ENCODE peak calls at places on chromosomes 5 and 9, in eight cellular contexts. W is upper lobe of left lung, K is Panc1, P is HepG2, A is HCT116, B is GM12878, Y is GM23338, I is K562. U is an unnamed sample.
A peak's percentile ranks its signal among the peaks of the same experiment; 100 is the strongest.

GRCh38 chr9:1429328-1429727 is 379.2 kb downstream of the DMRT2 start:
- ATAC-seq in W (peak; percentile 69), K (no peak), P (peak; percentile 95), A (no peak), B (peak; percentile 77), Y (peak; percentile 97), I (no peak), U (no peak)

GRCh38 chr9:88754452-88754851 is 219.5 kb downstream of the NXNL2 start:
- ATAC-seq in W (no peak), K (no peak), P (no peak), A (no peak), B (no peak), Y (no peak), I (no peak), U (no peak)

GRCh38 chr5:157949520-157949919 is 90.6 kb upstream of the CLINT1 start:
- ATAC-seq in W (no peak), K (no peak), P (no peak), A (no peak), B (no peak), Y (no peak), I (no peak), U (no peak)

GRCh38 chr9:18911714-18912342 is 121.2 kb downstream of the SAXO1 start:
- ATAC-seq in W (no peak), K (no peak), P (no peak), A (no peak), B (no peak), Y (peak; percentile 75), I (no peak), U (no peak)

GRCh38 chr9:6923081-6923480 is 165.3 kb downstream of the KDM4C start:
- ATAC-seq in W (no peak), K (no peak), P (no peak), A (no peak), B (no peak), Y (no peak), I (no peak), U (no peak)

GRCh38 chr9:136675477-136676296 is 11.6 kb downstream of the AGPAT2 start:
- ATAC-seq in W (no peak), K (no peak), P (peak; percentile 6), A (no peak), B (no peak), Y (no peak), I (no peak), U (no peak)

GRCh38 chr5:178479261-178479660 is 110.9 kb downstream of the COL23A1 start:
- ATAC-seq in W (no peak), K (no peak), P (no peak), A (no peak), B (no peak), Y (no peak), I (no peak), U (no peak)

GRCh38 chr5:132026516-132027008 is 15.1 kb upstream of the ACSL6 start:
- ATAC-seq in W (no peak), K (no peak), P (no peak), A (no peak), B (no peak), Y (no peak), I (no peak), U (no peak)

GRCh38 chr5:57302164-57302563 is 128.3 kb downstream of the GPBP1 start:
- ATAC-seq in W (no peak), K (no peak), P (no peak), A (peak; percentile 66), B (peak; percentile 50), Y (no peak), I (no peak), U (no peak)

GRCh38 chr5:159058928-159059636 is 40.6 kb downstream of the EBF1 start:
- ATAC-seq in W (no peak), K (no peak), P (no peak), A (no peak), B (peak; percentile 49), Y (no peak), I (no peak), U (no peak)

GRCh38 chr9:129910628-129911567 is 75.6 kb downstream of the USP20 start:
- ATAC-seq in W (peak; percentile 90), K (no peak), P (no peak), A (peak; percentile 95), B (no peak), Y (no peak), I (peak; percentile 99), U (peak; percentile 72)

GRCh38 chr5:36369092-36369737 is 67.5 kb upstream of the RANBP3L start:
- ATAC-seq in W (no peak), K (no peak), P (no peak), A (no peak), B (no peak), Y (no peak), I (no peak), U (no peak)

GRCh38 chr5:169458269-169458668 is 125.3 kb upstream of the SPDL1 start:
- ATAC-seq in W (no peak), K (no peak), P (no peak), A (no peak), B (no peak), Y (peak; percentile 84), I (no peak), U (no peak)

GRCh38 chr5:4306029-4306428 is 710.4 kb downstream of the IRX1 start:
- ATAC-seq in W (no peak), K (no peak), P (no peak), A (no peak), B (no peak), Y (no peak), I (no peak), U (no peak)

GRCh38 chr9:99092643-99093491 is 12.0 kb upstream of the TGFBR1 start:
- ATAC-seq in W (no peak), K (no peak), P (no peak), A (no peak), B (no peak), Y (no peak), I (peak; percentile 70), U (no peak)

GRCh38 chr5:107594253-107595045 is 76.3 kb downstream of the EFNA5 start:
- ATAC-seq in W (peak; percentile 82), K (no peak), P (no peak), A (no peak), B (no peak), Y (no peak), I (no peak), U (peak; percentile 87)

GRCh38 chr5:173498286-173498685 is 118.2 kb downstream of the BOD1 start:
- ATAC-seq in W (no peak), K (no peak), P (no peak), A (peak; percentile 43), B (no peak), Y (no peak), I (no peak), U (peak; percentile 84)

DNA sequence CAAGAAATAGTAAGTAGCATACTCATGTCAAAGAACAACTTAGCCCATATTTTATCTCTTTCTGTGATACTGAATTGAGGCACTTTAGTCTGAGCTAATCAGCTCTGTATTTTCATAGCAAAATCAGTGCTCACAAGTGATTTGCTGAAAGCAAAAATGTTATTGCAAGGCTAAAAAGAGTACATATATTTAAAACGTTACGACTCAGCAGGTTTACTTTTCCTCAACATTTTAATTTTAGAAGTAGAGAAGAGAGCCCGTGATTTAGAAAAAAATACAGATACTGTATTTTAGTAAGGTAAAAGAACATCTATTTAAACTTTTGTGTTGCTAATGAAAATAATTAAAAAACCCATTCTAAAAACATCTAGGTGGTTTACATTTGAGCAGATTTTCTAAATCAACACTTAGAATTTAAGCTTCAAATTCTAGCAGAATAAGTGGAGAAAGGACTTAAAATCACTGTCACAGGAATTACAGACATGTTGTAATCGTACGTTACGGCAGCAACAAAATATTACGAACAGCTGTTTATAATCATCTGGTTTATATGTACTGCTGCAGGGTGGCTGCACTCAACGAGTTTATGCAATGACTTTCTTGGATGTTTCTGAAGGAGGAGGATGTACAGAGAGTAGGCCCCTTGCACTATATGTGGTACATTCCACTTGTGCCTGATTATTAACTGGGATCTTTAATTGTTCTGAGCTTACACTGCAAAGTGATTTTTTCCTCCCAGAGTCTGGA is 20.1 kb downstream of the SREK1 start:
- ATAC-seq in W (no peak), K (no peak), P (no peak), A (no peak), B (no peak), Y (no peak), I (no peak), U (no peak)
- H3K4me1 ChIP-seq in W (no peaks in the 10 kb centered on the region), K (no peaks in the 10 kb centered on the region), P (no peaks in the 10 kb centered on the region), A (no peaks in the 10 kb centered on the region), B (no peaks in the 10 kb centered on the region), Y (no peaks in the 10 kb centered on the region), I (no peaks in the 10 kb centered on the region), U (no peaks in the 10 kb centered on the region)

GRCh38 chr9:120971938-120972337 is 45.3 kb upstream of the TRAF1 start:
- ATAC-seq in W (no peak), K (no peak), P (no peak), A (no peak), B (peak; percentile 53), Y (no peak), I (no peak), U (no peak)

GRCh38 chr9:120965344-120966004 is 38.9 kb upstream of the TRAF1 start:
- ATAC-seq in W (peak; percentile 63), K (no peak), P (no peak), A (no peak), B (no peak), Y (peak; percentile 88), I (no peak), U (peak; percentile 70)

GRCh38 chr9:120970249-120970648 is 43.7 kb upstream of the TRAF1 start:
- ATAC-seq in W (no peak), K (no peak), P (peak; percentile 69), A (no peak), B (no peak), Y (no peak), I (no peak), U (no peak)

DNA sequence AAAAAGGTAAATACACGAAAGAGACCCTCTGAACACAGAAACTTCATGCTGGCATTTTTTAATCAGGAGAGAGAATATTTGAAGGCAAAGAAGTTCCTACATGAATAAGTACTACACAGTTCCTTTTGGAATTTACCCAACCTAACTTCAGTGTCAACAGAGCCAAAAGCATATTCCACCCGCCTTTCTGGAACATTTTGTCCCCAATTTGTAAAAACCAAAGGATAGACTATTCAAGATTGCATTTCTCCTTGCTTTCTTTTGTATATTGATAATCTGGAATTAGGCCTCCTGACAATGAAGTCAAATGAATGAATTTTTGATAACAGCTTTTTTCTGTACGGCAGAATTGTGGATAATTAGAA is 39.4 kb upstream of the TRAF1 start:
- ATAC-seq in W (peak; percentile 65), K (no peak), P (no peak), A (no peak), B (no peak), Y (no peak), I (no peak), U (peak; percentile 89)
- H3K4me3 ChIP-seq in W (no peak overlapping the region), K (no peak overlapping the region), P (no peak overlapping the region), A (no peak overlapping the region), B (no peak overlapping the region), Y (no peak overlapping the region), I (no peak overlapping the region), U (no peak overlapping the region)

GRCh38 chr9:20297646-20298084 is 324.6 kb downstream of the MLLT3 start:
- ATAC-seq in W (peak; percentile 31), K (no peak), P (no peak), A (no peak), B (no peak), Y (no peak), I (no peak), U (peak; percentile 74)
- TF ChIP-seq POLR2AphosphoS5 in W (no peak), K (no peak), P (no peak), A (no peak), B (no peak), Y (no peak), I (no peak), U (peak; percentile 68)

GRCh38 chr9:124258765-124259272 is 1.1 kb downstream of the NEK6 start:
- ATAC-seq in W (peak; percentile 38), K (peak; percentile 8), P (peak; percentile 68), A (peak; percentile 30), B (peak; percentile 11), Y (peak; percentile 76), I (peak; percentile 63), U (no peak)
- H3K4me1 ChIP-seq in W (peaks cover 49% of the 10 kb centered on the region), K (peaks cover 53% of the 10 kb centered on the region), P (peaks cover 58% of the 10 kb centered on the region), A (peaks cover 31% of the 10 kb centered on the region), B (peaks cover 35% of the 10 kb centered on the region), Y (peaks cover 43% of the 10 kb centered on the region), I (peaks cover 18% of the 10 kb centered on the region), U (peaks cover 25% of the 10 kb centered on the region)

GRCh38 chr5:137815202-137815990 is 52.3 kb upstream of the MYOT start:
- ATAC-seq in W (no peak), K (no peak), P (no peak), A (no peak), B (no peak), Y (no peak), I (no peak), U (peak; percentile 57)
- H3K4me3 ChIP-seq in W (no peak overlapping the region), K (no peak overlapping the region), P (no peak overlapping the region), A (no peak overlapping the region), B (no peak overlapping the region), Y (no peak overlapping the region), I (no peak overlapping the region), U (no peak overlapping the region)